ENCODE peak calls at places on chromosomes 4 and X, in four cellular contexts. X, K, B and O are unnamed samples.

GRCh38 chrX:151974336-151975227 is at the start of gene GABRE:
- DNase-seq in X (no peak), K (peak), B (peak), O (no peak)

GRCh38 chr4:188971125-188971524 is 831.9 kb downstream of the TRIML1 start:
- DNase-seq in K (peak), X (no peak), B (no peak), O (no peak)

GRCh38 chrX:26574208-26574607 is 358.2 kb downstream of the MAGEB5 start:
- DNase-seq in K (no peak), X (no peak), B (no peak), O (no peak)

GRCh38 chr4:26362745-26363439 is 42.1 kb downstream of the RBPJ start:
- DNase-seq in K (no peak), X (no peak), B (no peak), O (no peak)

GRCh38 chr4:53573696-53574095 is 17.6 kb downstream of the LNX1 start:
- DNase-seq in X (no peak), K (no peak), B (no peak), O (no peak)

GRCh38 chr4:168480991-168481588 is 798 bp upstream of the DDX60L start:
- DNase-seq in B (no peak), K (no peak), X (no peak), O (no peak)

GRCh38 chrX:81336455-81337144 is 134.7 kb downstream of the SH3BGRL start:
- DNase-seq in K (no peak), X (no peak), B (no peak), O (peak)

GRCh38 chr4:40992472-40993298 is 221.7 kb downstream of the APBB2 start:
- DNase-seq in B (no peak), X (no peak), K (no peak), O (no peak)

GRCh38 chrX:47497274-47497673 is 14.3 kb upstream of the ZNF41 start:
- DNase-seq in K (no peak), X (no peak), B (no peak), O (no peak)

GRCh38 chr4:106707776-106708603 is 328.1 kb downstream of the DKK2 start:
- DNase-seq in B (no peak), K (no peak), X (no peak), O (no peak)

GRCh38 chr4:47222276-47222675 is 190.9 kb downstream of the GABRB1 start:
- DNase-seq in X (no peak), B (no peak), K (no peak), O (no peak)

GRCh38 chr4:169922632-169923276 is 103.4 kb downstream of the MFAP3L start:
- DNase-seq in X (no peak), K (peak), B (no peak), O (no peak)

GRCh38 chr4:68953056-68953455 is 1.5 kb upstream of the UGT2A3 start:
- DNase-seq in X (no peak), B (no peak), K (no peak), O (no peak)

GRCh38 chrX:19865567-19866363 is 21.6 kb downstream of the SH3KBP1 start:
- DNase-seq in X (no peak), B (no peak), K (no peak), O (no peak)

GRCh38 chr4:35939746-35940145 is 304.6 kb downstream of the ARAP2 start:
- DNase-seq in X (no peak), K (peak), B (no peak), O (no peak)

GRCh38 chr4:6548201-6548881 is 26.6 kb upstream of the MAN2B2 start:
- DNase-seq in B (no peak), K (no peak), X (peak), O (no peak)

GRCh38 chr4:139764686-139765085 is 99.1 kb downstream of the MGST2 start:
- DNase-seq in K (peak), B (no peak), X (no peak), O (no peak)

GRCh38 chrX:114611018-114611619 is 27.2 kb downstream of the HTR2C start:
- DNase-seq in B (no peak), X (no peak), K (peak), O (no peak)

GRCh38 chrX:113741744-113742143 is 842.1 kb upstream of the HTR2C start:
- DNase-seq in B (no peak), K (no peak), X (no peak), O (no peak)

GRCh38 chr4:85257817-85258216 is 217.1 kb upstream of the ARHGAP24 start:
- DNase-seq in B (no peak), K (no peak), X (no peak), O (no peak)

GRCh38 chrX:73214366-73215094 is at the start of gene NAP1L2:
- DNase-seq in K (peak), B (peak), X (peak), O (no peak)

GRCh38 chr4:184400375-184400870 is 73.9 kb downstream of the IRF2 start:
- DNase-seq in K (no peak), B (no peak), X (no peak), O (no peak)

GRCh38 chrX:134948333-134949241 is 42.2 kb upstream of the SMIM10 start:
- DNase-seq in K (no peak), X (no peak), B (no peak), O (no peak)

DNA sequence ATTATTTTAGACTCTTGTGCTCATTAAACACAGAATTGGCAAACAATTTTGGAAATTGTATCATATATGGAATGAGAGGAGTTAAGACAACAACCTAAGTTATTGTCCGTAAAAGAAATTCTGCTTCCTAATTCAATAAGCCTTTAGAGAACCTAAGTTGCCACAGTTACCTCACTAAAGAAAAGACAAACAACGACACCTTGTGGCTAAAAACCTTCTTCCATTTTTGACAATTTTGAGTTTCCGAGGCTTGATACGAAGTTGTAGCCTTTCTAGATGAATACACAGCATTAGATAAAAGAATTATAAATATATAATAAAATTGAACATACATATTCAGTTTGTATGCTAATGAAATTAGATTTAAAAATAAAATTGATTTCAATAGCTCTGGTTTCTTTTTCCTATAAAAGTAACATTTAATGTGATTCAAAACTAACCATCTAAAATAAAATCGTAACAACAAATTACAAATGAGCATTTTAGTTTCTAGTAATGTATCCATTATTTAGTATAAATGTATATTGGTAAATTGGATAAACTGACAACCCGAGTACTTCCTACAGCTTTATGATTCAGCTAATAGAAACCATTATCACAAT is 275.1 kb downstream of the GPM6A start:
- DNase-seq in B (no peak), X (no peak), K (no peak), O (no peak)
- TF ChIP-seq CTCF in B (peak), X (peak), K (peak), O (peak)

DNA sequence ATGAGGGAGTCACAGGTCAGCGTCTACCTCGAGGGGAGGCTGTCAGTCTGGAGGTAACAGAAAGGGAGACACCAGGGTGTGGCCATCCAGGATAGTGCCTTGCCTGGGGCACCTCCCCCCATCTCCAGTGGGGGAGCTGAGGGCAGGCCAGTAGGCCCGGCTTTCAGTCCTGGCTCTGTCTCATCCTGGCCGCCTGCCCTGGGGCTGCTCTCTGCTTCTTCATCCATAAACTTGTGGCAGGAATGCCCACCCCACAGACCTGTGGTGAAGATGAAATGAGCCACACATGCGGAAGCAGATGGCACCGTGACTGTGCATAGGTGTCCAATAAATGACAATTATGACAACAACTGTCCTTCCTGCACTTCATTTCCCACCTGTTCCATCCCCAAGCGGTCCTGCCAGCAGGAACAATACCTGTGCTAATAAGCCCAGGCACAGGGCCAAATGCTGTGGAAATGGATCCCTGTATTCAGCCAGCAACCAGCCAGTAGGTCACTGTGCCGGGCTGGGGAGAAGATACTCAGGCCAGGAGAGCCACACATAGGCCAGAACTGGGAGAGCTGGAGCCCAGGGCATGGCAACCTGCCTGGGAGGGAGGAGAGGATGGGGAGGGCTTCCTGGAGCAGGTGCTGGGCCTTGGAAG is 30.2 kb downstream of the TRO start:
- DNase-seq in K (peak), B (no peak), X (no peak), O (no peak)
- TF ChIP-seq CTCF in K (no peak), B (no peak), X (no peak), O (no peak)

GRCh38 chr4:57190651-57191481 is 80.7 kb upstream of the IGFBP7 start:
- DNase-seq in K (peak), B (no peak), X (no peak), O (no peak)
- TF ChIP-seq CTCF in K (peak), B (peak), X (peak), O (peak)

DNA sequence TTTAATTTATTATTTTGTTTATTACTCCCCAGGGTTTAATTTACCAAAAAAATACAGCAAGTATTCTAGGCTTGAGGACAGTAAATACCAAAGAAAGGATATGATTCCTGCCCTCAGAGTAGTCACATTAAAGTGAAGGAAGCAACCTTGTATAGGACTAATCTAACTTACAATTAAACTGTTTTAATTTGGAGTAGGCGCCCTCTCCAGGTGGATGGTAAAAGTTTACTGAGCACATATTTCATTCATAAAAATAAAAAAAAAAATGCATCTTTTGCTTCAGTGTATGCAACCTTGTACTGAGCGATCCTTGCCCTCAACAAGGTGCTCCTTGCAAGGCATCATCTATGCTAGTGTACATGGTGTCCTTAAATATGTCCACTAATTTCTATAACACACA is 72.0 kb upstream of the MAGEB16 start:
- DNase-seq in B (no peak), X (no peak), K (no peak), O (no peak)
- TF ChIP-seq CTCF in B (no peak), X (no peak), K (no peak), O (peak)

DNA sequence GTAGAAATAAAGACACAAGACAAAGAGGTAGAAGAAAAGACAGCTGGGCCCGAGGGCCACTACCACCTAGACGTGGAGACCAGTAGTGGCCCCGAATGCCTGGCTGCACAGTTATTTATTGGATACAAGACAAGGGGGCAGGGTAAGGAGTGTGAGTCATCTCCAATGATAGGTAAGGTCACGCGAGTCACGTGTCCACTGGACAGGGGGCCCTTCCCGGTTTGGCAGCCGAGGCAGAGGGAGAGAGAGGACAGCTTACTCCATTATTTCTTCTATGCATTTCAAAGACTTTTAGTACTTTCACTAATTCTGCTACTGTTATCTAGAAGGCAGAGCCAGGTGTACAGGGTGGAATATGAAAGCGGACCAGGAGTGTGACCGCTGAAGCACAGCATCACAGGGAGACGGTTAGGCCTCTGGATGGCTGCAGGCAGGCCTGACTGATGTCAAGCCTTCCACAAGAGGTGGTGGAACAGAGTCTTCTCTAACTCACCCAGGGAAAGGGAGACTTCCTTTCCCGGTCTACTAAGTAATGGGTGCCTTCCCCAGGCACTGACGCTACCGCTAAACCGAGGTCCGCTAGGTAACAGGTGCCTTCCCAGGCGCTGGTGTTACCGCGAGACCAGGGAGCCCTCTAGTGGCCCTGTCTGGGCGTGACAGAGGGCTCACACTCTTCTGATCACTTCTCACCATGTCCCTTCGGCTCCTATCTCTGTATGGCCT is 44.9 kb downstream of the ZBTB49 start:
- DNase-seq in B (peak), X (peak), K (peak), O (peak)
- TF ChIP-seq CTCF in B (peak), X (peak), K (peak), O (peak)

GRCh38 chr4:147102596-147102995 is 156.9 kb upstream of the TTC29 start:
- DNase-seq in K (no peak), X (no peak), B (no peak), O (no peak)
- TF ChIP-seq CTCF in K (no peak), X (no peak), B (no peak), O (no peak)

DNA sequence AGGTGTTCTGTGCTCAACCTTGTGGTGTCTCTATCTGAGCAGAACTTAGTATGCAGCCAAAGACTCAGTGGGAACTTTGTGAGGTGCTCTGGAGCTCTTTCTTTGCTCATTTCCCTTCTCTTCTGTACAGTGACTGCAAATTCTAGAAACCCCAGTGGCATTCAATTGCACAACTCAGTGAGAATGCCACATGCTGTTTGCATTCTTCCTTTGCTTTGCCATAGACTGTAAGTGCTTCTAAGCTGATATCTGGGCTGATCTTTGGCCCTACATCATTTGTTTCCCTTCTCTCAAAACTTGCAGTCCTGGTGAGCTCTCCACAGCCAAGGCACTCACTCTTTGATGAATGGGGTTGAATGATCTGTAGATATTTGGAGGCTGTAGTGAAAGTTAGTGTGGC is 7.0 kb downstream of the PNMA3 start:
- DNase-seq in B (no peak), K (no peak), X (no peak), O (no peak)
- TF ChIP-seq CTCF in B (no peak), K (no peak), X (no peak), O (no peak)

GRCh38 chrX:70262952-70263567 is 3.1 kb upstream of the P2RY4 start:
- DNase-seq in B (no peak), X (no peak), K (peak), O (no peak)
- TF ChIP-seq CTCF in B (peak), X (peak), K (peak), O (peak)